ENCODE peak calls at places on chromosomes 13 and 19, in four cellular contexts. S is tibial nerve, O is endothelial cell of umbilical vein, M is ovary. U is an unnamed sample.

GRCh38 chr13:29884671-29885424 is 34.4 kb upstream of the UBL3 start:
- DNase-seq in S (no peak), O (no peak), M (no peak), U (no peak)

GRCh38 chr13:25922373-25922772 is 129.4 kb downstream of the SHISA2 start:
- DNase-seq in S (no peak), O (no peak), M (no peak), U (no peak)

GRCh38 chr13:51502206-51502651 is 49.4 kb upstream of the INTS6 start:
- DNase-seq in S (no peak), O (no peak), M (no peak), U (no peak)

GRCh38 chr13:99357149-99357596 is 50.0 kb upstream of the GPR183 start:
- DNase-seq in S (no peak), O (peak; percentile 96), M (no peak), U (peak; percentile 36)

GRCh38 chr19:54319049-54319448 is 6.1 kb upstream of the LILRA5 start:
- DNase-seq in S (no peak), O (no peak), M (no peak), U (no peak)

GRCh38 chr19:17471410-17472125 is 1.2 kb downstream of the SLC27A1 start:
- DNase-seq in S (no peak), O (no peak), M (no peak), U (no peak)

GRCh38 chr19:10593820-10594637 is 6.9 kb upstream of the AP1M2 start:
- DNase-seq in S (peak; percentile 75), O (no peak), M (peak; percentile 54), U (no peak)

GRCh38 chr13:45119469-45119989 is 781 bp upstream of the GTF2F2 start:
- DNase-seq in S (no peak), O (no peak), M (no peak), U (peak; percentile 33)

GRCh38 chr19:28793391-28794168 is 419.4 kb downstream of the UQCRFS1 start:
- DNase-seq in S (no peak), O (no peak), M (no peak), U (no peak)

GRCh38 chr19:53873451-53874383 is 6.0 kb downstream of the MYADM start:
- DNase-seq in S (no peak), O (no peak), M (no peak), U (no peak)

GRCh38 chr13:98821372-98822237 is 69.1 kb upstream of the SLC15A1 start:
- DNase-seq in S (no peak), O (peak; percentile 83), M (no peak), U (no peak)

GRCh38 chr13:98293570-98294142 is 116.6 kb upstream of the RNF113B start:
- DNase-seq in S (no peak), O (no peak), M (no peak), U (no peak)

GRCh38 chr13:49985129-49985528 is 11.7 kb upstream of the TRIM13 start:
- DNase-seq in S (no peak), O (no peak), M (no peak), U (no peak)

GRCh38 chr19:32201211-32201610 is 144.2 kb upstream of the ZNF507 start:
- DNase-seq in S (no peak), O (no peak), M (no peak), U (no peak)

GRCh38 chr19:10544753-10545251 is 1.1 kb downstream of the ATG4D start:
- DNase-seq in S (no peak), O (no peak), M (no peak), U (no peak)

GRCh38 chr13:29484236-29484635 is 111.3 kb downstream of the SLC7A1 start:
- DNase-seq in S (no peak), O (no peak), M (no peak), U (no peak)

GRCh38 chr19:6100284-6100915 is 9.9 kb downstream of the RFX2 start:
- DNase-seq in S (no peak), O (peak; percentile 74), M (no peak), U (no peak)

GRCh38 chr19:10419646-10420443 is 493 bp upstream of the PDE4A start:
- DNase-seq in S (no peak), O (no peak), M (no peak), U (no peak)

GRCh38 chr13:50014404-50014803 is 840 bp upstream of the KCNRG start:
- DNase-seq in S (no peak), O (no peak), M (no peak), U (no peak)

GRCh38 chr13:25253702-25254101 is 33.6 kb downstream of the MTMR6 start:
- DNase-seq in S (no peak), O (peak; percentile 16), M (no peak), U (no peak)

GRCh38 chr19:52343548-52343947 is 7.5 kb downstream of the ZNF610 start:
- DNase-seq in S (no peak), O (peak; percentile 39), M (peak; percentile 28), U (no peak)

GRCh38 chr19:40808021-40808325 is 9.0 kb downstream of the EGLN2 start:
- DNase-seq in S (no peak), O (no peak), M (no peak), U (no peak)

GRCh38 chr19:919157-920050 is 2.3 kb downstream of the KISS1R start:
- DNase-seq in S (no peak), O (no peak), M (no peak), U (no peak)

GRCh38 chr19:55385749-55386514 is at the start of gene RPL28:
- DNase-seq in S (peak; percentile 96), O (peak; percentile 99), M (peak; percentile 98), U (peak; percentile 95)
- TF ChIP-seq CTCF in S (no peak), O (no peak), M (peak; percentile 21), U (no peak)

DNA sequence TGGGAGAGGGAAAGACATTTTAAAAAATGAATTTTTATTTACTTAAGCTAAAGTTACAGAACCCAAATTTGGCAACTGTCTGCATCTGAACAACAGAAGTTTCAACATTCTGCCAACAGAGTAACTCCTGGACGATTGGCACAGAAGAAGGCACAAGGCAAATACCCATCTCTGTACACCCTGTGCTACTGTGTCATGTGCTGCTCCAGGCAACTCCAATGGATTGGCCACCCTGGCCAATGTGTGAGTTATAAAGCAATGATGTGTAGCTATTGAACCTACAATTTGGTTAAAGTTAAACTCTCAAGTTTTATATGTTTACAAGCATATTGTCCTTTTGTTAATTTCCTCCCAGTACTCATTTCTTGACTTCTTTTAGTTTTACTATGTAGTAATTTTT is 6.1 kb downstream of the STARD13 start:
- DNase-seq in S (no peak), O (no peak), M (no peak), U (no peak)
- H3K27ac ChIP-seq in S (peak overlapping the region; percentile 97), O (peak overlapping the region; percentile 99), M (no peak overlapping the region), U (no peak overlapping the region)

GRCh38 chr13:106103779-106104178 is 431.7 kb downstream of the EFNB2 start:
- DNase-seq in S (no peak), O (no peak), M (no peak), U (no peak)
- H3K4me3 ChIP-seq in S (no peak overlapping the region), O (no peak overlapping the region), M (no peak overlapping the region), U (no peak overlapping the region)

DNA sequence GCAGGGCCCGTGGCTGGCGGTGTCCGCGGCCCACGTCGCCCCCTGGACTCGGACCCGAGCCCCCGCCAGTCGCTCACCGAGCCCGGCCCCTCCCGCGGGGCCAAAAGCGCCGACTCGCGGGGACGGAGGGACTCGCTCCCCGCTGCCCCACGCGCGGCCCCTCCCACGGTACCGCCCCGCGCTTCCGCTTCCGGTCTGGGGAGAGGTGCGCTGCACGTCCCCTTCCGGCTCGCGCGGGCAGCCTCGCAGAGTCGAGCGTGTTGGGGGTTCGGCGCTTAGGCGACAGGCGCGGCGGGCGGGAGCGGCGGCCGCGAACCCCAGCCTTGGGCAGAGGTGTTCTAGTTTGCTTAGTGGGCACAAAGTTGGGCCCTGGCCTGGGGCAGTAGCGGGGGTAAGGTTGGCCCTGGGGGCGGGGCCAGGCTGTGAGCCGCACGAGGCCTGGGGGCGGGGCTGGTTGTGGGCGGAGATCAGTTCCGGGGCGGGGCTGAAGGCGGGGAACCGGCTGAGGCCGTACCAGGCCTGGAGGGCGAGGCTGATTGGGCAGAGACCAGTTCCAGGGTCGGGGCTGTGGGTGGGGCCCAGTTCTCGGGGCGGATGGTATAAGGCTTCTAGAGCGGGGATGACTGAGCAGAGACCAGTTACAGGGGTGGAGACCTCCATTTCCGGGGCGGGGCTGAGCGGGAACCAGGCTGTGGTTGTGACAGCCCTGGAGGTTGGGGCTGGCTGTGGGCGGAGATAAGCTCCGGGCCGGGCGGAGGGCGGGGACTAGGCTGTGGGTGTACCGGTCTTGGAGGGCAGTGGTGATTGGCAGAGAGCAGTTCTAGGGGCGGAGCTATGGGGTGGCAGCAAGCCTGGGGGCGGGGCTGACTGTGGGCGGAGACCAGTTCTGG is at the start of the genes MBD3L1 and ZNF558:
- DNase-seq in S (peak; percentile 97), O (peak; percentile 8), M (peak; percentile 99), U (peak; percentile 94)
- TF ChIP-seq CTCF in S (peak; percentile 38), O (no peak), M (peak; percentile 59), U (peak; percentile 17)

DNA sequence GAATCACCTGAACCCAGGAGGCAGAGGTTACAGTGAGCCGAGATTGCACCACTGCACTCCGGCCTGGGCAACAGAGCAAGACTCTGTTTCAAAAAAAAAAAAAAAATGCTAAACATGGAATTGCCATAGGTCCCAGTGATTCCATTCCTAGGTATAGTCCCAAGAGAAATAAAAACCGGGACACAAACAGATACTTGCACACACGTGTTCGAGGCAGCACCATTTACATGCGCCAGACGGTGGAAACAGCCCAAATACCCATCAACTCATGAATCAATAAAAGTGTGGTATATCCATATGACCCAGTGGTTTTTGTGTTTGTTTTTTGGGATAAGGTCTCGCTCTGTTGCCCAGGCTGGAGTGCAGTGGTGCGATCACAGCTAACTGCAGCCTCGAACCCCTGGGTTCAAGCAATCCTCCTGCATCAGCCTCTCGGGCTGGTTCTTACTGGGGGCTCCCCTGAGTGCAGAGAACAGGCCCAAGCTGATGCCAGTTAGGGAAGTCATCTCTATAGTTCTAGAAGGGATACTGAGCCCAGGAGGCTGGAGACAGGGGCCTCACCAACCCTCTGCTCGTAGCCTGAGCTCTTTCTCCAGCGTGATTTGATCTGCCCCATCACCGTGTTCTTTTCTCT is 8.5 kb downstream of the KLF2 start:
- DNase-seq in S (no peak), O (no peak), M (no peak), U (no peak)
- H3K27ac ChIP-seq in S (no peak overlapping the region), O (no peak overlapping the region), M (no peak overlapping the region), U (no peak overlapping the region)

DNA sequence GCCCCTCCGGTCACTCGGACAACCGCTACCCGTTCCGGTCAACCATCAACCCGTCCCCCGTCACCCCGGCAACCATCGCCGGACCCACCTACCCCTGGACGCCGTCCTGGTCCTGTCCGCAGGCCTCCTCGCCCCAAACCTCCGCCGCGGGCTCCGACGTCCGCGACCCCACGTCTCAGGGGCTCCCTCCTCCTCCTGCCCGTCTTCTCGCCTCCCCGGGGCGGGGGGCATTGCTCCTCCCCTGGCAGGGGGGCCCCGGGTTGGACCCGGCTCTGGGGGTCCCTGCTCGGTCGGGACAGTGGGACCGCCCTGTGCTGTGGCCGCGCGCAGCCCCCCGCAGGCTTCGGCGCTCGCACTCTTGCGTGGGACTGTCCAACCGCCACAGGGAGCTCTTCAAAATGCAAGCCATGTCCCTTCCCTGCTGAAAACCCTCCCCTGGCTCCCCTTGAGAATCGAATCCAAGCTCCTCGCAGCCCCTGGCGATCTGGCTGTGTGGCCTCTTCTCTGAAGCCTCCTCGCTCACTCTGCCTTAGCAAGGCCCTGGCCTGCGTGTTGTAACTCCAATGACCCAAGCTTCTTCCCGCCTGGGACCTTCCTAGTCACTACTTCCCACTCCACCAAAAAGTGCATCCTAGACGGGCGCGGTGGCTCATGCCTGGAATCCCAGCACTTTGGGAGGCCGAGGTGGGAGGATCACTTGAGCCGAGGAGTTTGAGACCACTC is 8.4 kb downstream of the EPHX3 start:
- DNase-seq in S (no peak), O (no peak), M (no peak), U (no peak)
- H3K4me3 ChIP-seq in S (peak overlapping the region; percentile 70), O (peak overlapping the region; percentile 44), M (peak overlapping the region; percentile 58), U (peak overlapping the region; percentile 78)

U was measured in AG04450.